ENCODE peak calls at places on chromosomes 6 and 20, in seven cellular contexts. D is WERI-Rb-1, L is epithelial cell of esophagus, K is AG09309, N is fibroblast of mammary gland, U is heart right ventricle, R is SK-N-SH. W is an unnamed sample.

GRCh38 chr6:15946701-15947390 is 182.0 kb upstream of the MYLIP start:
- DNase-seq in N (no peak), U (no peak), L (no peak), K (no peak), D (peak; percentile 94), R (no peak), W (no peak)

GRCh38 chr20:16135630-16136029 is 437.6 kb downstream of the KIF16B start:
- DNase-seq in K (no peak), L (no peak), N (no peak), U (no peak), R (no peak), D (no peak), W (no peak)

GRCh38 chr6:75282706-75283105 is 1.9 kb downstream of the TMEM30A start:
- DNase-seq in N (no peak), R (no peak), U (no peak), D (no peak), K (no peak), L (peak; percentile 23), W (no peak)

GRCh38 chr20:41213150-41213820 is 75.9 kb downstream of the PLCG1 start:
- DNase-seq in U (no peak), R (peak; percentile 23), D (no peak), N (peak; percentile 40), K (no peak), L (peak; percentile 39), W (no peak)

GRCh38 chr20:13331536-13331935 is 110.5 kb downstream of the ISM1 start:
- DNase-seq in U (no peak), D (no peak), K (no peak), L (peak; percentile 21), N (no peak), R (no peak), W (peak; percentile 73)

GRCh38 chr6:112595841-112596240 is 248.7 kb downstream of the RFPL4B start:
- DNase-seq in U (no peak), K (no peak), R (no peak), N (no peak), L (no peak), D (no peak), W (no peak)

GRCh38 chr6:132401941-132402275 is 633 bp upstream of the MOXD1 start:
- DNase-seq in R (no peak), K (no peak), U (no peak), D (no peak), L (no peak), N (no peak), W (no peak)

GRCh38 chr20:38050691-38051090 is 17.1 kb downstream of the RPRD1B start:
- DNase-seq in U (no peak), K (no peak), L (peak; percentile 64), N (peak; percentile 54), D (no peak), R (no peak), W (no peak)

GRCh38 chr20:23366384-23366783 is 4.4 kb downstream of the GZF1 start:
- DNase-seq in L (peak; percentile 60), R (no peak), K (no peak), N (no peak), D (no peak), U (no peak), W (no peak)

GRCh38 chr20:7523288-7523687 is 417.0 kb downstream of the HAO1 start:
- DNase-seq in D (no peak), L (no peak), U (no peak), K (no peak), N (no peak), R (no peak), W (peak; percentile 54)

GRCh38 chr6:136706431-136706830 is 85.8 kb downstream of the MAP3K5 start:
- DNase-seq in R (no peak), L (no peak), K (no peak), D (no peak), U (no peak), N (no peak), W (no peak)

GRCh38 chr6:53615633-53616449 is 49.7 kb downstream of the KLHL31 start:
- DNase-seq in U (no peak), K (no peak), N (peak; percentile 86), L (peak; percentile 99), D (no peak), R (no peak), W (peak; percentile 99)

GRCh38 chr6:136290406-136291010 is 862 bp upstream of the BCLAF1 start:
- DNase-seq in R (peak; percentile 57), L (peak; percentile 83), N (peak; percentile 90), U (peak; percentile 73), K (peak; percentile 88), D (peak; percentile 68), W (peak; percentile 19)

GRCh38 chr6:29850011-29850553 is 22.5 kb downstream of the HLA-G start:
- DNase-seq in R (no peak), K (no peak), U (no peak), D (no peak), L (peak; percentile 64), N (peak; percentile 18), W (no peak)

GRCh38 chr6:107668826-107669474 is 155.2 kb downstream of the SCML4 start:
- DNase-seq in L (no peak), U (no peak), N (no peak), R (no peak), D (no peak), K (no peak), W (no peak)

GRCh38 chr20:2658414-2659354 is 5.3 kb downstream of the IDH3B start:
- DNase-seq in K (no peak), U (no peak), L (no peak), R (no peak), N (peak; percentile 15), D (no peak), W (no peak)

GRCh38 chr20:56440346-56441007 is 27.9 kb upstream of the RTF2 start:
- DNase-seq in D (no peak), R (no peak), U (no peak), K (no peak), L (no peak), N (no peak), W (no peak)

GRCh38 chr20:49545572-49545971 is 22.4 kb downstream of the PTGIS start:
- DNase-seq in D (no peak), R (no peak), K (no peak), N (no peak), L (no peak), U (no peak), W (no peak)

GRCh38 chr6:99790679-99791078 is 184.0 kb downstream of the PRDM13 start:
- DNase-seq in K (no peak), N (no peak), L (no peak), D (no peak), R (no peak), U (no peak), W (no peak)

GRCh38 chr6:84635081-84635745 is 129.2 kb downstream of the TBX18 start:
- DNase-seq in R (no peak), D (no peak), N (no peak), K (no peak), U (no peak), L (no peak), W (no peak)

GRCh38 chr6:125363010-125363359 is 61.2 kb upstream of the HDDC2 start:
- DNase-seq in D (no peak), N (peak; percentile 42), U (no peak), L (peak; percentile 53), R (peak; percentile 5), K (no peak), W (peak; percentile 22)

GRCh38 chr20:61951695-61952533 is 113.8 kb downstream of the TAF4 start:
- DNase-seq in R (no peak), N (peak; percentile 20), U (no peak), L (no peak), D (no peak), K (no peak), W (no peak)

GRCh38 chr6:75266716-75267291 is 17.8 kb downstream of the TMEM30A start:
- DNase-seq in K (peak; percentile 33), L (peak; percentile 66), N (peak; percentile 77), R (peak; percentile 40), U (no peak), D (no peak), W (no peak)

GRCh38 chr6:138246650-138247440 is 28.6 kb upstream of the PBOV1 start:
- DNase-seq in N (no peak), U (no peak), K (no peak), L (no peak), R (no peak), D (no peak), W (no peak)

GRCh38 chr6:165055231-165055630 is 254.2 kb downstream of the C6orf118 start:
- DNase-seq in L (peak; percentile 74), N (no peak), R (no peak), D (peak; percentile 67), U (no peak), K (no peak), W (no peak)
- TF ChIP-seq CTCF in L (peak; percentile 33), N (no peak), R (no peak), D (peak; percentile 28), U (no peak), K (peak; percentile 63), W (peak; percentile 26)

GRCh38 chr6:35181313-35181932 is 32.3 kb upstream of the SCUBE3 start:
- DNase-seq in U (peak; percentile 38), R (no peak), N (peak; percentile 85), D (no peak), K (peak; percentile 59), L (peak; percentile 41), W (no peak)
- H3K4me3 ChIP-seq in U (no peak overlapping the region), R (no peak overlapping the region), N (no peak overlapping the region), D (no peak overlapping the region), K (no peak overlapping the region), L (no peak overlapping the region), W (peak overlapping the region; percentile 1)

DNA sequence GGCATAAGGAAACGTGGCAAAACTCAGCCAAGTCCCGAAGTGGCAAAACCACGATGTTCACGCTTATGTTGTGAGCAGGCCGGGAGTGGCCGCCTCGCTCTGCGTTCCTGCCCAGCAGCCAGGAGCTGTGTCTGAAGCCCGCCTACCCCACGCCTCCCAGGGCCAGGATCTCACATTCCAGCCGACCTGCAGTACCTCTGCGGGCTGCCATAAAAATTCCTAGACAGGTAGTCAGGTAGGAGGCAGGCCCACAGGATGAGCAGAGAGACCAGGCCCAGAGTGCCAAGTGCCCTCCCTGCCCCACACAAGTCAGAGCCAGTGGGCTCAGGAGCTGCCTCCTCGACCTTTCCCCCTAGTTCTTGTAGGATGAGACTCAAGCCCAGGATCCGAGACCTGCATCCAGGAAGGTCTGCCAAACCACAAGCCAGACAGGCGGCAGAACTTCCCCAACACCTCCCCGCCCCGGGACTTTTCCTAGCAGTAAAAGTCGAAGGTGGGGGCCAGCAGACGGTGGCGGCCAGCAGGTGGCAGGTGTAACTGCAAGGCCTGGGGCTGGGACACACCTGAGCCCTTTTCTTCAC is 16.7 kb downstream of the PMEPA1 start:
- DNase-seq in L (peak; percentile 97), N (no peak), K (no peak), D (no peak), U (no peak), R (no peak), W (no peak)
- TF ChIP-seq CTCF in L (peak; percentile 54), N (no peak), K (no peak), D (peak; percentile 33), U (no peak), R (no peak), W (peak; percentile 55)

GRCh38 chr6:36837686-36838085 is 1.6 kb downstream of the CPNE5 start:
- DNase-seq in N (no peak), R (no peak), K (no peak), D (no peak), U (no peak), L (no peak), W (no peak)

GRCh38 chr6:36841756-36842155 is 2.5 kb upstream of the CPNE5 start:
- DNase-seq in R (no peak), D (no peak), K (no peak), N (no peak), U (no peak), L (no peak), W (no peak)

GRCh38 chr6:36840471-36841461 is 1.5 kb upstream of the CPNE5 start:
- DNase-seq in L (peak; percentile 13), D (no peak), N (no peak), R (no peak), U (no peak), K (no peak), W (no peak)

GRCh38 chr6:36838896-36839818 is at the start of gene CPNE5:
- DNase-seq in R (peak; percentile 82), L (no peak), U (peak; percentile 64), K (no peak), N (no peak), D (peak; percentile 58), W (no peak)

GRCh38 chr6:36839819-36840379 is 655 bp upstream of the CPNE5 start:
- DNase-seq in D (peak; percentile 75), K (no peak), N (no peak), L (peak; percentile 20), U (peak; percentile 62), R (peak; percentile 87), W (no peak)
- H3K4me3 ChIP-seq in D (peak overlapping the region; percentile 50), K (peak overlapping the region; percentile 47), N (peak overlapping the region; percentile 27), L (peak overlapping the region; percentile 32), U (peak overlapping the region; percentile 53), R (peak overlapping the region; percentile 55), W (peak overlapping the region; percentile 45)

W was measured in epithelial cell of proximal tubule.